ENCODE peak calls at places on chromosomes 16 and 17, in five cellular contexts. D is endothelial cell of umbilical vein, F is mesendoderm, Y is MM.1S, Q is PC-9. P is an unnamed sample.
A peak's percentile ranks its signal among the peaks of the same experiment; 100 is the strongest.

GRCh38 chr16:75361936-75362335 is 71.4 kb downstream of the CFDP1 start:
- DNase-seq in Y (no peak), F (no peak), D (peak; percentile 23), Q (no peak), P (no peak)

GRCh38 chr16:67666032-67666537 is 465 bp downstream of the ENKD1 start:
- DNase-seq in Y (no peak), D (peak; percentile 30), Q (no peak), F (peak; percentile 45), P (no peak)

GRCh38 chr17:13320046-13320785 is 281.5 kb downstream of the HS3ST3A1 start:
- DNase-seq in Q (no peak), D (no peak), Y (no peak), F (peak; percentile 10), P (no peak)

GRCh38 chr17:58032691-58033415 is 25.8 kb upstream of the SRSF1 start:
- DNase-seq in F (peak; percentile 87), D (no peak), Y (no peak), Q (no peak), P (no peak)

GRCh38 chr16:83137894-83138293 is 511.1 kb downstream of the CDH13 start:
- DNase-seq in F (no peak), Q (no peak), Y (no peak), D (no peak), P (no peak)

GRCh38 chr17:2125013-2125535 is 70.2 kb downstream of the HIC1 start:
- DNase-seq in D (no peak), Q (no peak), F (peak; percentile 19), Y (no peak), P (no peak)

GRCh38 chr16:48492131-48492530 is 106.9 kb upstream of the SIAH1 start:
- DNase-seq in D (no peak), Y (no peak), F (no peak), Q (no peak), P (no peak)

GRCh38 chr17:79933863-79934652 is 94.8 kb upstream of the CBX4 start:
- DNase-seq in Y (no peak), D (peak; percentile 68), F (no peak), Q (peak; percentile 62), P (peak; percentile 73)

GRCh38 chr16:66588981-66589713 is 9.9 kb downstream of the CMTM2 start:
- DNase-seq in F (peak; percentile 66), Q (peak; percentile 35), D (peak; percentile 45), Y (peak; percentile 55), P (peak; percentile 14)

GRCh38 chr17:73613271-73613941 is 30.8 kb downstream of the SDK2 start:
- DNase-seq in F (peak; percentile 91), Q (no peak), D (no peak), Y (no peak), P (no peak)

GRCh38 chr17:80832266-80832676 is 159.4 kb upstream of the CHMP6 start:
- DNase-seq in F (peak; percentile 83), Y (no peak), Q (no peak), D (peak; percentile 54), P (peak; percentile 12)

DNA sequence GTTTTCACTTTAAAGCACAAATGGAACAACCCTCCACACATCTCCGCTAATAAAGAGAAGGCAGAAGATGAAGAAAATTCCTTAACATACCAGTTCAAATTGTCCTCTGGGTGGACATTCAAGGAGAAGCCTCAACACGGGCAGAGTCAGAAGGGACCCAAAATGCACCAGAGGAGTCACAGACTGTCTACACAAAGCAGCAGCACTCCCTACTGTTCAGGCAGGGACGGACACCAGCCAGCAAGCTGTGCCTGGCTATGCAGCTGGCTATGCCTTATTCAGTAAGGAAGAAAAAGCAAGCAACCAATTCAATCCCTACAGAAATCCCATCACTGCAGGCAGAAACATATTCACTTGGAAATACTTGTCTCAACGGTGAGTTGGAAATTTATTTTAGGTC is 8.1 kb downstream of the DNAJC7 start:
- DNase-seq in D (no peak), Y (peak; percentile 20), Q (no peak), F (peak; percentile 41), P (no peak)
- H3K4me2 ChIP-seq in D (no peak overlapping the region), Y (no peak overlapping the region), Q (no peak overlapping the region), F (no peak overlapping the region), P (no peak overlapping the region)

DNA sequence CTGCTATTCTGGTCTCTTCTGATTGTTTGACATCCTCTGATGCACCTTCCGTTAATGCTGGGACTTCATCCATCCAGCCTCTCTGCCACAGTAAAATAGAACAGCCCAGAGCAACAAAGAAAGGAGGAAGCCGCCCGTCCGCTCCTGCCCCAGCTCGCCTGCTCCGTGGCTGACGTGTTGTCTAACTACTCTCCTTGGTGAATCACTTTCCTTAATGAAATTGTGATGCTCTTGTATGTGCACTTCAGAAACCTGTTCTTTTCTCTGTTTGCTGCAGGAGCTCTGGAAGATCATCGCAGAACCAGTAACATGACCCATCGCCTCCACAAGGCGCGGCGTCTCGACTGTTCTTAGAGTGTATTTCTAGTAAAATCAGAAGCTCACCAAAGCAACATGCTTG is 24.3 kb downstream of the METTL22 start:
- DNase-seq in F (no peak), Q (no peak), D (no peak), Y (no peak), P (no peak)
- H3K36me3 ChIP-seq in F (peaks cover 37% of the 10 kb centered on the region), Q (peaks cover 13% of the 10 kb centered on the region), D (peaks cover 19% of the 10 kb centered on the region), Y (peaks cover 7% of the 10 kb centered on the region), P (peaks cover 6% of the 10 kb centered on the region)

GRCh38 chr17:41585301-41585700 is 1.4 kb downstream of the KRT14 start:
- DNase-seq in D (no peak), Y (no peak), F (peak; percentile 53), Q (no peak), P (no peak)
- H3K27ac ChIP-seq in D (no peak overlapping the region), Y (no peak overlapping the region), F (no peak overlapping the region), Q (no peak overlapping the region), P (no peak overlapping the region)

DNA sequence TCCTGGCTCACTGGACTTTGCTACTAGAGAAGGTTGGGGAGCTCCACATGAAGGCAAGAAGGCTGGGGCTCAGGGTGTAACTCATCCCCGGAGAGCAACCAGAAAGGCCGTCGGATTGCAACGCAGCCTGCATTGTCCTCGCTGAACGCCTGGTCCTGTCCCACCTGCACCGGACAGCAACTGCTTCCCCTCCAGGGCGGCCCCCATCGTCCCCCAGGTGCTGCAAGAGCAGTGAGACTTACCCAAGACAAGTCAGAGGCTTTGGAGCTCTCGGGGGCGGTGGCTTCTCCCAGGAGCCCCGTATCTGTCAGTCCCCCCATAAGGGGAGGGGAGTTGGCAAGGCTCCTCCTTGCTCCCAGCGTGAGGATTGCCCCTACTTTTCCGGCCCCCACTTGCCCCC is 18.4 kb downstream of the METRNL start:
- DNase-seq in Q (no peak), D (no peak), Y (no peak), F (no peak), P (no peak)
- H3K4me2 ChIP-seq in Q (no peak overlapping the region), D (no peak overlapping the region), Y (no peak overlapping the region), F (no peak overlapping the region), P (no peak overlapping the region)

GRCh38 chr16:23557779-23558330 is 328 bp downstream of the UBFD1 start:
- DNase-seq in Y (peak; percentile 14), F (no peak), D (no peak), Q (no peak), P (no peak)

GRCh38 chr16:23552171-23552570 is 5.0 kb downstream of the EARS2 start:
- DNase-seq in Y (no peak), D (no peak), F (peak; percentile 72), Q (no peak), P (no peak)

GRCh38 chr16:23554536-23554935 is 2.6 kb downstream of the EARS2 start:
- DNase-seq in F (no peak), Q (no peak), D (no peak), Y (no peak), P (no peak)

GRCh38 chr16:23561586-23561985 is 4.1 kb downstream of the UBFD1 start:
- DNase-seq in D (no peak), Q (no peak), Y (no peak), F (no peak), P (no peak)

DNA sequence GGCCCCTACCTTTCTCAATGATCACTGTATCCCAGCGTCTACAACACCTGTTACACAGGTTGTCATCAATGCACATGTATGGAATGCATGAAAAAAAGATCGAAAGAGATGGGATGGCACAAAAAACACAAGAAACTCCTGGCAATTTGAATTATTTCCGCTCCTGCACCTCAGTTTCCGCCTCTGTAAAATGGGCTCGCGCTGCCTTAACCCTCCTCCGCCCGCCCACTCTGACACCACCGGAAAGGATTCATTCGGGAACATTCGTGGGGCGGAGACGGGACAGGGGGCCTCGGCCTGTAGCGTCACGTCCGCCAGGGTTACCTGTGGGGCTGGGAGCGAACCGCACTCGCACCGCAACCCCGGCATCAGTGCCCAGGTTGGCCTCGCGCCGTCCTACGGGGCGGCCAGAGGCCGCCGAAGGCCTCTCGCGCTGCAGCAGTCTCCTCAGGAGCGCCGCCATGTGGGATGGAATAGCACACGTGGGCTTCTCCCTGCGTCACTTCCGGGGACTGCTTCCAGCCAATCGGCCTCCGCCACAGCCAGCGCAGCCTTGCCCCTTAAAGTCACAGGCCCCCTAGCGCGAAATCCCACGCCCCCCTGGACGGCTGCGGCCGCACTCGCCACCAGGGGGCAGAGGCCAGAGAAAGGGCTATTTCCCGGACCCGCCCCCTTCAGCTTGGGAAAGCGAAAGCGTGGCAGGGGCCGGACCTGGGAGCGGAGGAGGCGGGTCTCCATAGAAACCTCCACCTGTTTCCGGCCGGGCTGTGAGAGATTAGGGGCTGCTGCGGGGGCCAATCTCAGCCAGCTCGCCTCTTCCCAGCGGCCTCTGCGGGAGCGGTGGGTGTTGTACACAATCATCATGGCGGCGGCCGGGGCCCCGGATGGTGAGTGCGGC is at the start of the genes EARS2 and UBFD1:
- DNase-seq in Q (peak; percentile 100), D (peak; percentile 100), Y (peak; percentile 99), F (peak; percentile 99), P (peak; percentile 96)
- H3K36me3 ChIP-seq in Q (peaks cover 33% of the 10 kb centered on the region), D (peaks cover 7% of the 10 kb centered on the region), Y (peaks cover 8% of the 10 kb centered on the region), F (peaks cover 5% of the 10 kb centered on the region), P (peaks cover 18% of the 10 kb centered on the region)

GRCh38 chr16:8936421-8936820 is 27.3 kb downstream of the USP7 start:
- DNase-seq in Y (peak; percentile 72), F (peak; percentile 90), D (peak; percentile 29), Q (peak; percentile 65), P (peak; percentile 71)
- H3K27ac ChIP-seq in Y (no peak overlapping the region), F (no peak overlapping the region), D (no peak overlapping the region), Q (peak overlapping the region; percentile 24), P (no peak overlapping the region)

GRCh38 chr17:78082988-78083387 is 45.6 kb downstream of the TMC6 start:
- DNase-seq in F (no peak), D (no peak), Y (no peak), Q (no peak), P (no peak)
- H3K4me2 ChIP-seq in F (no peak overlapping the region), D (no peak overlapping the region), Y (no peak overlapping the region), Q (no peak overlapping the region), P (no peak overlapping the region)

GRCh38 chr16:88060524-88061219 is 109.4 kb downstream of the BANP start:
- DNase-seq in Y (no peak), Q (no peak), F (no peak), D (no peak), P (no peak)

GRCh38 chr16:88061346-88062110 is 110.3 kb downstream of the BANP start:
- DNase-seq in F (no peak), Q (no peak), D (no peak), Y (no peak), P (no peak)

GRCh38 chr16:88058817-88059216 is 107.6 kb downstream of the BANP start:
- DNase-seq in Q (no peak), F (no peak), Y (no peak), D (no peak), P (no peak)

GRCh38 chr16:88058136-88058535 is 106.9 kb downstream of the BANP start:
- DNase-seq in D (no peak), Y (no peak), Q (no peak), F (no peak), P (no peak)

GRCh38 chr16:88059701-88060386 is 108.6 kb downstream of the BANP start:
- DNase-seq in F (no peak), D (no peak), Y (no peak), Q (no peak), P (no peak)
- H3K36me3 ChIP-seq in F (no peaks in the 10 kb centered on the region), D (no peaks in the 10 kb centered on the region), Y (no peaks in the 10 kb centered on the region), Q (no peaks in the 10 kb centered on the region), P (no peaks in the 10 kb centered on the region)

P was measured in PC-3.